ENCODE peak calls at places on chromosome 11, in ten cellular contexts. E is hypothalamus; C is WERI-Rb-1; W is activated CD4-positive, CD25-positive, alpha-beta regulatory T cell; V is HTR-8/SVneo; P is HEK293T; X is EL; R is astrocyte of the cerebellum; H is sigmoid colon; Y is NCI-H1694 treated with DMSO at 0.1 percent for 48 hours. A is an unnamed sample.

GRCh38 chr11:33000181-33000580 is 15.5 kb upstream of the DEPDC7 start:
- DNase-seq in C (no peak), V (peak), H (no peak), P (no peak), X (peak), R (peak), E (no peak), W (no peak), Y (no peak), A (peak)

GRCh38 chr11:19511413-19512183 is 201.0 kb upstream of the NAV2 start:
- DNase-seq in V (no peak), W (no peak), P (no peak), Y (peak), E (peak), H (peak), X (no peak), C (no peak), R (peak), A (no peak)

GRCh38 chr11:17277024-17277584 is 565 bp downstream of the NUCB2 start:
- DNase-seq in X (peak), W (no peak), Y (peak), V (peak), R (no peak), P (no peak), E (no peak), H (peak), C (no peak), A (peak)

GRCh38 chr11:73359930-73360742 is 16.1 kb upstream of the RELT start:
- DNase-seq in V (peak), E (no peak), X (peak), P (peak), R (peak), Y (peak), W (no peak), H (no peak), C (peak), A (no peak)

GRCh38 chr11:121520243-121521144 is 67.7 kb upstream of the SORL1-AS1 start:
- DNase-seq in P (no peak), E (no peak), X (peak), R (peak), V (no peak), Y (no peak), W (no peak), C (no peak), H (no peak), A (no peak)

GRCh38 chr11:103851166-103851651 is 185.2 kb upstream of the DDI1 start:
- DNase-seq in H (no peak), V (no peak), E (no peak), C (no peak), W (no peak), X (no peak), R (peak), Y (no peak), P (no peak), A (no peak)

GRCh38 chr11:13972033-13972910 is 9.7 kb downstream of the SPON1 start:
- DNase-seq in E (no peak), V (no peak), W (no peak), P (no peak), C (no peak), Y (no peak), H (no peak), X (no peak), R (peak), A (no peak)

GRCh38 chr11:117823294-117823940 is 1.1 kb downstream of the FXYD2 start:
- DNase-seq in C (no peak), R (no peak), P (no peak), E (no peak), Y (no peak), V (no peak), H (peak), X (no peak), W (no peak), A (no peak)

GRCh38 chr11:61962213-61963015 is 5.0 kb downstream of the FTH1 start:
- DNase-seq in Y (no peak), V (no peak), R (no peak), C (no peak), H (no peak), P (no peak), E (no peak), X (no peak), W (no peak), A (peak)

GRCh38 chr11:2928605-2929510 is at the start of gene PHLDA2:
- DNase-seq in X (peak), V (peak), P (peak), E (no peak), H (peak), W (peak), R (no peak), C (peak), Y (no peak), A (peak)

GRCh38 chr11:79052539-79052938 is 388.3 kb downstream of the TENM4 start:
- DNase-seq in H (no peak), R (no peak), X (peak), Y (no peak), V (no peak), C (peak), E (peak), P (peak), W (no peak), A (no peak)

GRCh38 chr11:78806214-78807004 is 231.7 kb upstream of the NARS2 start:
- DNase-seq in Y (no peak), X (peak), H (no peak), V (no peak), C (no peak), E (no peak), P (no peak), W (no peak), R (no peak), A (no peak)

GRCh38 chr11:133021503-133021902 is 510.8 kb downstream of the OPCML start:
- DNase-seq in V (no peak), E (no peak), H (no peak), P (no peak), W (no peak), C (no peak), X (no peak), R (no peak), Y (no peak), A (no peak)

A was measured in SJSA1.